ENCODE peak calls at places on chromosomes 5 and 9, in five cellular contexts. X is ACHN, U is endodermal cell, V is kidney tubule cell, T is HCEC 1CT. S is an unnamed sample.

GRCh38 chr5:44332360-44332971 is 56.8 kb downstream of the FGF10 start:
- DNase-seq in X (peak), U (peak), V (peak), T (peak), S (peak)

GRCh38 chr5:107466233-107466769 is 204.4 kb downstream of the EFNA5 start:
- DNase-seq in X (peak), U (peak), V (peak), T (peak), S (peak)

GRCh38 chr9:109453210-109453842 is 44.8 kb downstream of the PTPN3 start:
- DNase-seq in X (no peak), U (peak), V (peak), T (no peak), S (no peak)

GRCh38 chr5:110916373-110917049 is 155.0 kb upstream of the TSLP start:
- DNase-seq in X (peak), U (no peak), V (peak), T (peak), S (no peak)

GRCh38 chr9:37919166-37919955 is 15.4 kb upstream of the SLC25A51 start:
- DNase-seq in X (no peak), U (peak), V (no peak), T (no peak), S (no peak)

GRCh38 chr9:73137914-73138313 is 13.8 kb upstream of the ANXA1 start:
- DNase-seq in X (no peak), U (no peak), V (no peak), T (no peak), S (peak)

GRCh38 chr5:143055596-143056330 is 285.6 kb downstream of the ARHGAP26 start:
- DNase-seq in X (no peak), U (no peak), V (no peak), T (peak), S (no peak)

GRCh38 chr9:86946712-86947145 is 577 bp downstream of the GAS1 start:
- DNase-seq in X (peak), U (peak), V (no peak), T (no peak), S (no peak)

GRCh38 chr9:136786451-136786850 is 4.7 kb upstream of the TMEM141 start:
- DNase-seq in X (no peak), U (no peak), V (no peak), T (no peak), S (no peak)

S was measured in DMS53.